ENCODE peak calls at places on chromosomes 11 and 22, in five cellular contexts. One of them, this sample, is unnamed.

GRCh38 chr11:8207080-8208000 is 38.5 kb upstream of the RIC3 start:
- DNase-seq in islet precursor cell: peak; percentile 76
- DNase-seq in activated T-cell treated with anti-CD3 and anti-CD28 coated beads, Interleukin-2, amount 50 U/mL, for 72 hours: no peak
- DNase-seq in activated CD4-positive, alpha-beta T cell treated with anti-CD3 and anti-CD28 coated beads, Interleukin-2, amount 50 U/mL, for 48 hours: no peak
- DNase-seq in A172: peak; percentile 39
- DNase-seq in this sample: peak; percentile 5

GRCh38 chr22:34475886-34476285 is 555.6 kb upstream of the LARGE1 start:
- DNase-seq in A172: no peak
- DNase-seq in activated CD4-positive, alpha-beta T cell treated with anti-CD3 and anti-CD28 coated beads, Interleukin-2, amount 50 U/mL, for 48 hours: no peak
- DNase-seq in islet precursor cell: no peak
- DNase-seq in activated T-cell treated with anti-CD3 and anti-CD28 coated beads, Interleukin-2, amount 50 U/mL, for 72 hours: no peak
- DNase-seq in this sample: no peak

GRCh38 chr11:76190376-76190775 is 15.9 kb downstream of the WNT11 start:
- DNase-seq in A172: no peak
- DNase-seq in activated T-cell treated with anti-CD3 and anti-CD28 coated beads, Interleukin-2, amount 50 U/mL, for 72 hours: no peak
- DNase-seq in islet precursor cell: no peak
- DNase-seq in activated CD4-positive, alpha-beta T cell treated with anti-CD3 and anti-CD28 coated beads, Interleukin-2, amount 50 U/mL, for 48 hours: no peak
- DNase-seq in this sample: no peak

GRCh38 chr11:68889948-68890446 is 13.6 kb downstream of the MRPL21 start:
- DNase-seq in islet precursor cell: peak; percentile 79
- DNase-seq in activated T-cell treated with anti-CD3 and anti-CD28 coated beads, Interleukin-2, amount 50 U/mL, for 72 hours: no peak
- DNase-seq in activated CD4-positive, alpha-beta T cell treated with anti-CD3 and anti-CD28 coated beads, Interleukin-2, amount 50 U/mL, for 48 hours: no peak
- DNase-seq in A172: no peak
- DNase-seq in this sample: peak; percentile 11

GRCh38 chr11:102197759-102198158 is 87.5 kb downstream of the YAP1 start:
- DNase-seq in activated CD4-positive, alpha-beta T cell treated with anti-CD3 and anti-CD28 coated beads, Interleukin-2, amount 50 U/mL, for 48 hours: no peak
- DNase-seq in activated T-cell treated with anti-CD3 and anti-CD28 coated beads, Interleukin-2, amount 50 U/mL, for 72 hours: no peak
- DNase-seq in islet precursor cell: peak; percentile 82
- DNase-seq in A172: no peak
- DNase-seq in this sample: no peak

GRCh38 chr11:69992943-69993694 is 85.0 kb upstream of the ANO1 start:
- DNase-seq in A172: no peak
- DNase-seq in islet precursor cell: no peak
- DNase-seq in activated T-cell treated with anti-CD3 and anti-CD28 coated beads, Interleukin-2, amount 50 U/mL, for 72 hours: no peak
- DNase-seq in activated CD4-positive, alpha-beta T cell treated with anti-CD3 and anti-CD28 coated beads, Interleukin-2, amount 50 U/mL, for 48 hours: no peak
- DNase-seq in this sample: no peak

GRCh38 chr11:63868399-63869064 is 29.6 kb downstream of the MARK2 start:
- DNase-seq in activated T-cell treated with anti-CD3 and anti-CD28 coated beads, Interleukin-2, amount 50 U/mL, for 72 hours: no peak
- DNase-seq in A172: no peak
- DNase-seq in activated CD4-positive, alpha-beta T cell treated with anti-CD3 and anti-CD28 coated beads, Interleukin-2, amount 50 U/mL, for 48 hours: no peak
- DNase-seq in islet precursor cell: no peak
- DNase-seq in this sample: no peak

GRCh38 chr11:113447621-113448310 is 27.4 kb downstream of the DRD2 start:
- DNase-seq in activated T-cell treated with anti-CD3 and anti-CD28 coated beads, Interleukin-2, amount 50 U/mL, for 72 hours: no peak
- DNase-seq in islet precursor cell: peak; percentile 93
- DNase-seq in A172: peak; percentile 89
- DNase-seq in activated CD4-positive, alpha-beta T cell treated with anti-CD3 and anti-CD28 coated beads, Interleukin-2, amount 50 U/mL, for 48 hours: no peak
- DNase-seq in this sample: peak; percentile 99

GRCh38 chr11:126046796-126047195 is 15.9 kb downstream of the CDON start:
- DNase-seq in activated T-cell treated with anti-CD3 and anti-CD28 coated beads, Interleukin-2, amount 50 U/mL, for 72 hours: no peak
- DNase-seq in activated CD4-positive, alpha-beta T cell treated with anti-CD3 and anti-CD28 coated beads, Interleukin-2, amount 50 U/mL, for 48 hours: no peak
- DNase-seq in islet precursor cell: no peak
- DNase-seq in A172: no peak
- DNase-seq in this sample: no peak

GRCh38 chr11:110349109-110349996 is 52.9 kb upstream of the RDX start:
- DNase-seq in activated T-cell treated with anti-CD3 and anti-CD28 coated beads, Interleukin-2, amount 50 U/mL, for 72 hours: peak; percentile 89
- DNase-seq in A172: no peak
- DNase-seq in activated CD4-positive, alpha-beta T cell treated with anti-CD3 and anti-CD28 coated beads, Interleukin-2, amount 50 U/mL, for 48 hours: peak; percentile 79
- DNase-seq in islet precursor cell: peak; percentile 89
- DNase-seq in this sample: peak; percentile 77

GRCh38 chr11:72867970-72868369 is 53.8 kb downstream of the ATG16L2 start:
- DNase-seq in activated CD4-positive, alpha-beta T cell treated with anti-CD3 and anti-CD28 coated beads, Interleukin-2, amount 50 U/mL, for 48 hours: no peak
- DNase-seq in A172: no peak
- DNase-seq in activated T-cell treated with anti-CD3 and anti-CD28 coated beads, Interleukin-2, amount 50 U/mL, for 72 hours: no peak
- DNase-seq in islet precursor cell: no peak
- DNase-seq in this sample: no peak

GRCh38 chr11:33716236-33716635 is 15.6 kb upstream of the C11orf91 start:
- DNase-seq in activated T-cell treated with anti-CD3 and anti-CD28 coated beads, Interleukin-2, amount 50 U/mL, for 72 hours: peak; percentile 23
- DNase-seq in activated CD4-positive, alpha-beta T cell treated with anti-CD3 and anti-CD28 coated beads, Interleukin-2, amount 50 U/mL, for 48 hours: no peak
- DNase-seq in islet precursor cell: no peak
- DNase-seq in A172: no peak
- DNase-seq in this sample: peak; percentile 46

GRCh38 chr11:118318112-118319030 is 13.8 kb downstream of the CD3E start:
- DNase-seq in islet precursor cell: no peak
- DNase-seq in activated T-cell treated with anti-CD3 and anti-CD28 coated beads, Interleukin-2, amount 50 U/mL, for 72 hours: no peak
- DNase-seq in A172: no peak
- DNase-seq in activated CD4-positive, alpha-beta T cell treated with anti-CD3 and anti-CD28 coated beads, Interleukin-2, amount 50 U/mL, for 48 hours: no peak
- DNase-seq in this sample: no peak

GRCh38 chr22:22984967-22985366 is 85.4 kb upstream of the GNAZ start:
- DNase-seq in activated CD4-positive, alpha-beta T cell treated with anti-CD3 and anti-CD28 coated beads, Interleukin-2, amount 50 U/mL, for 48 hours: no peak
- DNase-seq in activated T-cell treated with anti-CD3 and anti-CD28 coated beads, Interleukin-2, amount 50 U/mL, for 72 hours: no peak
- DNase-seq in islet precursor cell: no peak
- DNase-seq in A172: no peak
- DNase-seq in this sample: no peak

GRCh38 chr11:29527391-29527936 is 489.4 kb downstream of the KCNA4 start:
- DNase-seq in activated CD4-positive, alpha-beta T cell treated with anti-CD3 and anti-CD28 coated beads, Interleukin-2, amount 50 U/mL, for 48 hours: no peak
- DNase-seq in islet precursor cell: peak; percentile 60
- DNase-seq in A172: peak; percentile 37
- DNase-seq in activated T-cell treated with anti-CD3 and anti-CD28 coated beads, Interleukin-2, amount 50 U/mL, for 72 hours: no peak
- DNase-seq in this sample: no peak

GRCh38 chr11:73521621-73522020 is 76.3 kb downstream of the FAM168A start:
- DNase-seq in activated CD4-positive, alpha-beta T cell treated with anti-CD3 and anti-CD28 coated beads, Interleukin-2, amount 50 U/mL, for 48 hours: no peak
- DNase-seq in islet precursor cell: peak; percentile 70
- DNase-seq in A172: peak; percentile 79
- DNase-seq in activated T-cell treated with anti-CD3 and anti-CD28 coated beads, Interleukin-2, amount 50 U/mL, for 72 hours: peak; percentile 36
- DNase-seq in this sample: peak; percentile 56

GRCh38 chr11:122100222-122101080 is 15.6 kb downstream of the BLID start:
- DNase-seq in islet precursor cell: peak; percentile 75
- DNase-seq in activated T-cell treated with anti-CD3 and anti-CD28 coated beads, Interleukin-2, amount 50 U/mL, for 72 hours: peak; percentile 2
- DNase-seq in activated CD4-positive, alpha-beta T cell treated with anti-CD3 and anti-CD28 coated beads, Interleukin-2, amount 50 U/mL, for 48 hours: no peak
- DNase-seq in A172: peak; percentile 52
- DNase-seq in this sample: no peak

GRCh38 chr11:14656536-14657457 is 13.2 kb downstream of the PDE3B start:
- DNase-seq in activated CD4-positive, alpha-beta T cell treated with anti-CD3 and anti-CD28 coated beads, Interleukin-2, amount 50 U/mL, for 48 hours: no peak
- DNase-seq in A172: no peak
- DNase-seq in activated T-cell treated with anti-CD3 and anti-CD28 coated beads, Interleukin-2, amount 50 U/mL, for 72 hours: no peak
- DNase-seq in islet precursor cell: no peak
- DNase-seq in this sample: no peak

GRCh38 chr11:27118371-27118770 is 77.8 kb downstream of the BBOX1 start:
- DNase-seq in A172: no peak
- DNase-seq in activated T-cell treated with anti-CD3 and anti-CD28 coated beads, Interleukin-2, amount 50 U/mL, for 72 hours: no peak
- DNase-seq in activated CD4-positive, alpha-beta T cell treated with anti-CD3 and anti-CD28 coated beads, Interleukin-2, amount 50 U/mL, for 48 hours: no peak
- DNase-seq in islet precursor cell: no peak
- DNase-seq in this sample: no peak

GRCh38 chr22:46287873-46288751 is 8.6 kb upstream of the GTSE1 start:
- DNase-seq in activated CD4-positive, alpha-beta T cell treated with anti-CD3 and anti-CD28 coated beads, Interleukin-2, amount 50 U/mL, for 48 hours: peak; percentile 24
- DNase-seq in activated T-cell treated with anti-CD3 and anti-CD28 coated beads, Interleukin-2, amount 50 U/mL, for 72 hours: peak; percentile 30
- DNase-seq in A172: no peak
- DNase-seq in islet precursor cell: peak; percentile 47
- DNase-seq in this sample: no peak

GRCh38 chr22:38214248-38215056 is 12.7 kb downstream of the MAFF start:
- DNase-seq in activated T-cell treated with anti-CD3 and anti-CD28 coated beads, Interleukin-2, amount 50 U/mL, for 72 hours: peak; percentile 74
- DNase-seq in islet precursor cell: peak; percentile 89
- DNase-seq in A172: no peak
- DNase-seq in activated CD4-positive, alpha-beta T cell treated with anti-CD3 and anti-CD28 coated beads, Interleukin-2, amount 50 U/mL, for 48 hours: peak; percentile 68
- DNase-seq in this sample: no peak

GRCh38 chr11:68312780-68313573 is 586 bp downstream of the LRP5 start:
- DNase-seq in islet precursor cell: no peak
- DNase-seq in A172: no peak
- DNase-seq in activated CD4-positive, alpha-beta T cell treated with anti-CD3 and anti-CD28 coated beads, Interleukin-2, amount 50 U/mL, for 48 hours: no peak
- DNase-seq in activated T-cell treated with anti-CD3 and anti-CD28 coated beads, Interleukin-2, amount 50 U/mL, for 72 hours: peak; percentile 19
- DNase-seq in this sample: no peak

GRCh38 chr22:44537016-44537936 is 39.2 kb upstream of the RTL6 start:
- DNase-seq in activated T-cell treated with anti-CD3 and anti-CD28 coated beads, Interleukin-2, amount 50 U/mL, for 72 hours: no peak
- DNase-seq in activated CD4-positive, alpha-beta T cell treated with anti-CD3 and anti-CD28 coated beads, Interleukin-2, amount 50 U/mL, for 48 hours: no peak
- DNase-seq in islet precursor cell: no peak
- DNase-seq in A172: no peak
- DNase-seq in this sample: peak; percentile 59

GRCh38 chr22:40243891-40244290 is 66.2 kb downstream of the TNRC6B start:
- DNase-seq in activated T-cell treated with anti-CD3 and anti-CD28 coated beads, Interleukin-2, amount 50 U/mL, for 72 hours: no peak
- DNase-seq in islet precursor cell: no peak
- DNase-seq in A172: no peak
- DNase-seq in activated CD4-positive, alpha-beta T cell treated with anti-CD3 and anti-CD28 coated beads, Interleukin-2, amount 50 U/mL, for 48 hours: no peak
- DNase-seq in this sample: no peak

GRCh38 chr11:16814410-16815046 is 76.1 kb downstream of the C11orf58 start:
- DNase-seq in activated T-cell treated with anti-CD3 and anti-CD28 coated beads, Interleukin-2, amount 50 U/mL, for 72 hours: no peak
- DNase-seq in A172: no peak
- DNase-seq in activated CD4-positive, alpha-beta T cell treated with anti-CD3 and anti-CD28 coated beads, Interleukin-2, amount 50 U/mL, for 48 hours: no peak
- DNase-seq in islet precursor cell: no peak
- DNase-seq in this sample: no peak

GRCh38 chr11:33040127-33040861 is 922 bp downstream of the TCP11L1 start:
- DNase-seq in A172: peak; percentile 34
- DNase-seq in activated T-cell treated with anti-CD3 and anti-CD28 coated beads, Interleukin-2, amount 50 U/mL, for 72 hours: peak; percentile 31
- DNase-seq in activated CD4-positive, alpha-beta T cell treated with anti-CD3 and anti-CD28 coated beads, Interleukin-2, amount 50 U/mL, for 48 hours: peak; percentile 48
- DNase-seq in islet precursor cell: no peak
- DNase-seq in this sample: peak; percentile 14

GRCh38 chr11:102111011-102111786 is 952 bp downstream of the YAP1 start:
- DNase-seq in A172: peak; percentile 27
- DNase-seq in activated T-cell treated with anti-CD3 and anti-CD28 coated beads, Interleukin-2, amount 50 U/mL, for 72 hours: peak; percentile 23
- DNase-seq in islet precursor cell: peak; percentile 98
- DNase-seq in activated CD4-positive, alpha-beta T cell treated with anti-CD3 and anti-CD28 coated beads, Interleukin-2, amount 50 U/mL, for 48 hours: no peak
- DNase-seq in this sample: peak; percentile 74

GRCh38 chr11:22733433-22733832 is 67.0 kb downstream of the GAS2 start:
- DNase-seq in A172: no peak
- DNase-seq in activated T-cell treated with anti-CD3 and anti-CD28 coated beads, Interleukin-2, amount 50 U/mL, for 72 hours: no peak
- DNase-seq in islet precursor cell: no peak
- DNase-seq in activated CD4-positive, alpha-beta T cell treated with anti-CD3 and anti-CD28 coated beads, Interleukin-2, amount 50 U/mL, for 48 hours: no peak
- DNase-seq in this sample: no peak

GRCh38 chr11:8839957-8840945 is 70.7 kb upstream of the AKIP1 start:
- DNase-seq in activated CD4-positive, alpha-beta T cell treated with anti-CD3 and anti-CD28 coated beads, Interleukin-2, amount 50 U/mL, for 48 hours: peak; percentile 52
- DNase-seq in activated T-cell treated with anti-CD3 and anti-CD28 coated beads, Interleukin-2, amount 50 U/mL, for 72 hours: peak; percentile 7
- DNase-seq in A172: peak; percentile 60
- DNase-seq in islet precursor cell: peak; percentile 91
- DNase-seq in this sample: peak; percentile 60

GRCh38 chr11:74647404-74647803 is 55.0 kb downstream of the POLD3 start:
- DNase-seq in activated CD4-positive, alpha-beta T cell treated with anti-CD3 and anti-CD28 coated beads, Interleukin-2, amount 50 U/mL, for 48 hours: no peak
- DNase-seq in islet precursor cell: no peak
- DNase-seq in activated T-cell treated with anti-CD3 and anti-CD28 coated beads, Interleukin-2, amount 50 U/mL, for 72 hours: no peak
- DNase-seq in A172: no peak
- DNase-seq in this sample: no peak

GRCh38 chr11:69662021-69662698 is 13.0 kb downstream of the LTO1 start:
- DNase-seq in activated T-cell treated with anti-CD3 and anti-CD28 coated beads, Interleukin-2, amount 50 U/mL, for 72 hours: no peak
- DNase-seq in activated CD4-positive, alpha-beta T cell treated with anti-CD3 and anti-CD28 coated beads, Interleukin-2, amount 50 U/mL, for 48 hours: no peak
- DNase-seq in A172: no peak
- DNase-seq in islet precursor cell: no peak
- DNase-seq in this sample: peak; percentile 72

GRCh38 chr11:117411736-117412135 is 84.1 kb downstream of the CEP164 start:
- DNase-seq in activated T-cell treated with anti-CD3 and anti-CD28 coated beads, Interleukin-2, amount 50 U/mL, for 72 hours: no peak
- DNase-seq in islet precursor cell: no peak
- DNase-seq in A172: no peak
- DNase-seq in activated CD4-positive, alpha-beta T cell treated with anti-CD3 and anti-CD28 coated beads, Interleukin-2, amount 50 U/mL, for 48 hours: no peak
- DNase-seq in this sample: no peak

GRCh38 chr11:86438685-86439084 is 64.0 kb downstream of the CCDC81 start:
- DNase-seq in activated CD4-positive, alpha-beta T cell treated with anti-CD3 and anti-CD28 coated beads, Interleukin-2, amount 50 U/mL, for 48 hours: no peak
- DNase-seq in islet precursor cell: no peak
- DNase-seq in A172: peak; percentile 90
- DNase-seq in activated T-cell treated with anti-CD3 and anti-CD28 coated beads, Interleukin-2, amount 50 U/mL, for 72 hours: no peak
- DNase-seq in this sample: peak; percentile 44

GRCh38 chr22:24138649-24139420 is 42.5 kb upstream of the SUSD2 start:
- DNase-seq in A172: no peak
- DNase-seq in activated T-cell treated with anti-CD3 and anti-CD28 coated beads, Interleukin-2, amount 50 U/mL, for 72 hours: no peak
- DNase-seq in activated CD4-positive, alpha-beta T cell treated with anti-CD3 and anti-CD28 coated beads, Interleukin-2, amount 50 U/mL, for 48 hours: no peak
- DNase-seq in islet precursor cell: no peak
- DNase-seq in this sample: no peak

GRCh38 chr11:47393163-47394049 is 15.0 kb upstream of the SLC39A13 start:
- DNase-seq in islet precursor cell: peak; percentile 70
- DNase-seq in A172: peak; percentile 43
- DNase-seq in activated CD4-positive, alpha-beta T cell treated with anti-CD3 and anti-CD28 coated beads, Interleukin-2, amount 50 U/mL, for 48 hours: no peak
- DNase-seq in activated T-cell treated with anti-CD3 and anti-CD28 coated beads, Interleukin-2, amount 50 U/mL, for 72 hours: no peak
- DNase-seq in this sample: peak; percentile 31

This sample was measured in RPMI7951.